ENCODE peak calls at places on chromosomes 11 and 22, in ten cellular contexts. Q is activated naive CD8-positive, alpha-beta T cell treated with anti-CD3 and anti-CD28 coated beads, Interleukin-2, amount 10 ng/mL, durations not matched to agents 7 days and 5 days; X is KBM-7; O is activated CD4-positive, alpha-beta T cell treated with anti-CD3 and anti-CD28 coated beads for 36 hours; F is stimulated activated CD8-positive, alpha-beta memory T cell treated with anti-CD3 and anti-CD28 coated beads, Interleukin-4, amount 100 ng/mL, for 4 hours; C is activated T-cell treated with anti-CD3 and anti-CD28 coated beads for 1 hour; I is PC-3; G is germinal center; K is A549; A is stimulated activated CD4-positive, alpha-beta T cell treated with anti-CD3 and anti-CD28 coated beads, Interleukin-15, amount 100 ng/mL, for 24 hours. B is an unnamed sample.

GRCh38 chr11:134655189-134655937 is 243.3 kb upstream of the B3GAT1 start:
- DNase-seq in Q (no peak), X (no peak), O (no peak), F (no peak), C (no peak), I (no peak), G (no peak), K (no peak), A (no peak), B (no peak)

GRCh38 chr11:45091563-45092392 is 54.7 kb upstream of the PRDM11 start:
- DNase-seq in Q (no peak), X (no peak), O (no peak), F (no peak), C (no peak), I (no peak), G (no peak), K (peak; percentile 58), A (no peak), B (no peak)

GRCh38 chr11:27963370-27963769 is 144.6 kb downstream of the KIF18A start:
- DNase-seq in Q (no peak), X (no peak), O (no peak), F (no peak), C (no peak), I (no peak), G (no peak), K (no peak), A (no peak), B (no peak)

GRCh38 chr22:26558246-26558895 is 31.6 kb downstream of the TPST2 start:
- DNase-seq in Q (no peak), X (no peak), O (no peak), F (no peak), C (no peak), I (no peak), G (no peak), K (no peak), A (no peak), B (no peak)

GRCh38 chr11:3169235-3169951 is 4.3 kb upstream of the OSBPL5 start:
- DNase-seq in Q (peak; percentile 45), X (peak; percentile 69), O (peak; percentile 72), F (no peak), C (no peak), I (peak; percentile 52), G (no peak), K (peak; percentile 31), A (peak; percentile 61), B (peak; percentile 78)

GRCh38 chr11:126268361-126268707 is 361 bp downstream of the SRPRA start:
- DNase-seq in Q (no peak), X (no peak), O (no peak), F (no peak), C (no peak), I (no peak), G (no peak), K (no peak), A (peak; percentile 16), B (no peak)

GRCh38 chr11:34938621-34939020 is 22.2 kb downstream of the PDHX start:
- DNase-seq in Q (no peak), X (no peak), O (no peak), F (no peak), C (no peak), I (no peak), G (no peak), K (no peak), A (no peak), B (no peak)

GRCh38 chr11:72779495-72780128 is 14.2 kb downstream of the STARD10 start:
- DNase-seq in Q (no peak), X (no peak), O (no peak), F (no peak), C (no peak), I (no peak), G (no peak), K (no peak), A (no peak), B (no peak)

GRCh38 chr11:117979481-117980211 is 6.5 kb upstream of the IL10RA start:
- DNase-seq in Q (no peak), X (no peak), O (peak; percentile 55), F (no peak), C (no peak), I (no peak), G (peak; percentile 28), K (no peak), A (no peak), B (no peak)

GRCh38 chr11:73939096-73939495 is 11.7 kb upstream of the DNAJB13 start:
- DNase-seq in Q (no peak), X (peak; percentile 45), O (no peak), F (no peak), C (no peak), I (peak; percentile 17), G (no peak), K (peak; percentile 24), A (no peak), B (no peak)

GRCh38 chr11:18135308-18135707 is 2.9 kb downstream of the MRGPRX3 start:
- DNase-seq in Q (no peak), X (no peak), O (no peak), F (no peak), C (no peak), I (no peak), G (no peak), K (no peak), A (no peak), B (no peak)

GRCh38 chr11:17972987-17973386 is 39.9 kb downstream of the SERGEF start:
- DNase-seq in Q (no peak), X (peak; percentile 21), O (peak; percentile 22), F (no peak), C (no peak), I (peak; percentile 35), G (no peak), K (peak; percentile 62), A (no peak), B (peak; percentile 87)

GRCh38 chr11:77093987-77094840 is 8.4 kb upstream of the OMP start:
- DNase-seq in Q (no peak), X (no peak), O (no peak), F (no peak), C (no peak), I (no peak), G (no peak), K (no peak), A (no peak), B (no peak)

GRCh38 chr11:77710358-77710757 is 72.8 kb upstream of the CLNS1A start:
- DNase-seq in Q (no peak), X (no peak), O (no peak), F (no peak), C (no peak), I (peak; percentile 64), G (no peak), K (peak; percentile 10), A (no peak), B (peak; percentile 8)

GRCh38 chr11:122673706-122674105 is 18.2 kb downstream of the UBASH3B start:
- DNase-seq in Q (no peak), X (no peak), O (no peak), F (no peak), C (no peak), I (peak; percentile 55), G (no peak), K (no peak), A (no peak), B (no peak)

GRCh38 chr11:44305643-44306468 is 4.1 kb downstream of the ALX4 start:
- DNase-seq in Q (peak; percentile 71), X (peak; percentile 26), O (peak; percentile 59), F (no peak), C (no peak), I (no peak), G (no peak), K (no peak), A (peak; percentile 55), B (no peak)

GRCh38 chr22:22235564-22235963 is 9.0 kb upstream of the VPREB1 start:
- DNase-seq in Q (peak; percentile 49), X (peak; percentile 41), O (peak; percentile 81), F (peak; percentile 38), C (peak; percentile 51), I (peak; percentile 32), G (peak; percentile 66), K (peak; percentile 27), A (peak; percentile 75), B (peak; percentile 28)

GRCh38 chr11:1839924-1840779 is 1.4 kb downstream of the TNNI2 start:
- DNase-seq in Q (peak; percentile 55), X (peak; percentile 69), O (no peak), F (no peak), C (no peak), I (no peak), G (peak; percentile 79), K (no peak), A (no peak), B (no peak)

GRCh38 chr11:27217948-27218410 is 145.0 kb downstream of the CCDC34 start:
- DNase-seq in Q (no peak), X (no peak), O (no peak), F (no peak), C (no peak), I (no peak), G (no peak), K (no peak), A (no peak), B (peak; percentile 82)

GRCh38 chr11:3896644-3897043 is 41.2 kb downstream of the STIM1 start:
- DNase-seq in Q (no peak), X (no peak), O (no peak), F (no peak), C (no peak), I (no peak), G (no peak), K (no peak), A (no peak), B (no peak)

GRCh38 chr11:35654711-35655110 is 7.9 kb upstream of the TRIM44 start:
- DNase-seq in Q (no peak), X (no peak), O (no peak), F (no peak), C (no peak), I (no peak), G (no peak), K (no peak), A (no peak), B (no peak)

GRCh38 chr22:20166703-20167102 is 15.8 kb upstream of the CCDC188 start:
- DNase-seq in Q (no peak), X (no peak), O (no peak), F (no peak), C (no peak), I (no peak), G (no peak), K (no peak), A (no peak), B (no peak)

GRCh38 chr11:35478411-35479139 is 46.8 kb downstream of the PAMR1 start:
- DNase-seq in Q (no peak), X (no peak), O (no peak), F (no peak), C (no peak), I (no peak), G (no peak), K (no peak), A (no peak), B (no peak)

GRCh38 chr11:75427181-75427580 is 5.8 kb downstream of the KLHL35 start:
- DNase-seq in Q (no peak), X (no peak), O (no peak), F (no peak), C (no peak), I (no peak), G (no peak), K (no peak), A (no peak), B (no peak)

GRCh38 chr22:26418620-26419019 is 10.4 kb upstream of the ASPHD2 start:
- DNase-seq in Q (no peak), X (no peak), O (no peak), F (no peak), C (no peak), I (no peak), G (no peak), K (no peak), A (no peak), B (no peak)

GRCh38 chr11:30938801-30939200 is 352.6 kb upstream of the MPPED2 start:
- DNase-seq in Q (no peak), X (no peak), O (no peak), F (no peak), C (no peak), I (no peak), G (no peak), K (no peak), A (no peak), B (no peak)

GRCh38 chr11:125180413-125181305 is 16.1 kb downstream of the PKNOX2 start:
- DNase-seq in Q (no peak), X (no peak), O (no peak), F (no peak), C (no peak), I (peak; percentile 16), G (no peak), K (no peak), A (no peak), B (no peak)

GRCh38 chr11:113562981-113563461 is 87.8 kb upstream of the DRD2 start:
- DNase-seq in Q (no peak), X (no peak), O (peak; percentile 13), F (no peak), C (no peak), I (peak; percentile 48), G (no peak), K (no peak), A (no peak), B (no peak)